ENCODE peak calls at places on chromosomes 16 and 17, in four cellular contexts. H is transverse colon, Y is head of caudate nucleus, O is natural killer cell. I is an unnamed sample.

GRCh38 chr16:30904114-30904780 is 7.8 kb downstream of the CTF1 start:
- DNase-seq in Y (no peak), H (no peak), O (no peak), I (no peak)

GRCh38 chr16:14199624-14200023 is 128.5 kb downstream of the MRTFB start:
- DNase-seq in O (no peak), Y (no peak), H (no peak), I (no peak)

GRCh38 chr17:76546556-76547182 is 6.8 kb downstream of the PRCD start:
- DNase-seq in Y (no peak), H (no peak), O (no peak), I (no peak)

GRCh38 chr17:40608061-40608581 is 39.5 kb downstream of the SMARCE1 start:
- DNase-seq in H (no peak), O (peak), Y (no peak), I (no peak)

GRCh38 chr16:78553268-78554044 is 454.0 kb downstream of the WWOX start:
- DNase-seq in Y (no peak), H (no peak), O (no peak), I (no peak)

GRCh38 chr16:2428051-2428786 is 1.0 kb upstream of the CCNF start:
- DNase-seq in H (peak), Y (peak), O (no peak), I (no peak)

GRCh38 chr17:30970757-30971567 is at the start of gene RNF135:
- DNase-seq in H (peak), O (peak), Y (peak), I (peak)

GRCh38 chr17:17506893-17507464 is 10.8 kb upstream of the RASD1 start:
- DNase-seq in O (no peak), H (no peak), Y (peak), I (no peak)

GRCh38 chr17:70668276-70668937 is 499.1 kb downstream of the KCNJ2 start:
- DNase-seq in Y (no peak), O (no peak), H (peak), I (no peak)

GRCh38 chr16:48617711-48618148 is 7.8 kb upstream of the N4BP1 start:
- DNase-seq in Y (peak), O (no peak), H (no peak), I (no peak)

GRCh38 chr16:23288726-23289512 is 13.2 kb upstream of the SCNN1B start:
- DNase-seq in O (no peak), Y (no peak), H (no peak), I (no peak)

I was measured in ecto neural progenitor cell.